ENCODE peak calls at places on chromosomes 3 and 15, in six cellular contexts. J is foreskin fibroblast, B is fibroblast of villous mesenchyme, I is NB4, H is choroid plexus epithelial cell, K is cardiac muscle cell. R is an unnamed sample.
A peak's percentile ranks its signal among the peaks of the same experiment; 100 is the strongest.

GRCh38 chr15:24956131-24956838 is 1.5 kb downstream of the SNRPN start:
- DNase-seq in H (peak; percentile 74), J (peak; percentile 60), I (no peak), B (peak; percentile 74), K (peak; percentile 84), R (peak; percentile 32)

GRCh38 chr3:153379516-153379915 is 217.5 kb downstream of the RAP2B start:
- DNase-seq in K (no peak), B (no peak), H (peak; percentile 29), J (no peak), I (no peak), R (no peak)

GRCh38 chr3:30691249-30691880 is 85.0 kb downstream of the TGFBR2 start:
- DNase-seq in K (no peak), H (no peak), I (no peak), B (no peak), J (no peak), R (no peak)

GRCh38 chr3:189277711-189278110 is 105.9 kb downstream of the TPRG1 start:
- DNase-seq in I (peak; percentile 22), B (no peak), J (no peak), K (peak; percentile 14), H (peak; percentile 19), R (no peak)

GRCh38 chr3:50205719-50206276 is 727 bp downstream of the SLC38A3 start:
- DNase-seq in I (peak; percentile 61), H (peak; percentile 24), K (no peak), B (no peak), J (no peak), R (no peak)

GRCh38 chr3:127016461-127016860 is 33.5 kb downstream of the PLXNA1 start:
- DNase-seq in B (no peak), I (no peak), J (no peak), H (no peak), K (no peak), R (no peak)

GRCh38 chr3:114272271-114272670 is 21.6 kb upstream of the TIGIT start:
- DNase-seq in J (no peak), B (no peak), I (no peak), K (peak; percentile 88), H (peak; percentile 93), R (no peak)

GRCh38 chr15:70545526-70545925 is 217.8 kb downstream of the UACA start:
- DNase-seq in I (no peak), B (no peak), J (no peak), K (no peak), H (no peak), R (no peak)

GRCh38 chr15:88440021-88440420 is 27.2 kb downstream of the MRPL46 start:
- DNase-seq in H (peak; percentile 50), I (peak; percentile 23), J (peak; percentile 29), K (peak; percentile 29), B (peak; percentile 16), R (no peak)

GRCh38 chr3:186640473-186640818 is 247 bp downstream of the FETUB start:
- DNase-seq in K (no peak), I (no peak), J (peak; percentile 31), B (no peak), H (peak; percentile 43), R (no peak)

GRCh38 chr3:139629033-139629432 is 48.7 kb downstream of the NMNAT3 start:
- DNase-seq in I (peak; percentile 38), H (peak; percentile 21), J (no peak), K (peak; percentile 4), B (peak; percentile 14), R (no peak)

GRCh38 chr15:100596792-100597191 is 5.2 kb downstream of the LINS1 start:
- DNase-seq in K (peak; percentile 54), H (no peak), I (no peak), B (peak; percentile 37), J (no peak), R (no peak)

GRCh38 chr3:45321607-45322391 is 66.6 kb upstream of the LARS2 start:
- DNase-seq in B (no peak), I (no peak), J (no peak), H (no peak), K (no peak), R (no peak)

GRCh38 chr3:66437341-66437929 is 63.4 kb downstream of the LRIG1 start:
- DNase-seq in J (no peak), K (no peak), I (no peak), B (no peak), H (no peak), R (no peak)

GRCh38 chr3:23913873-23914743 is 2.7 kb downstream of the NKIRAS1 start:
- DNase-seq in K (no peak), H (no peak), J (no peak), I (no peak), B (no peak), R (no peak)

GRCh38 chr3:134708671-134709070 is 57.8 kb upstream of the KY start:
- DNase-seq in H (no peak), J (no peak), I (no peak), K (no peak), B (no peak), R (no peak)

GRCh38 chr15:77768107-77768506 is 135.4 kb upstream of the LINGO1 start:
- DNase-seq in K (no peak), J (no peak), H (no peak), I (no peak), B (no peak), R (no peak)

GRCh38 chr3:4906107-4906621 is 73.1 kb upstream of the BHLHE40 start:
- DNase-seq in K (peak; percentile 49), H (peak; percentile 82), B (peak; percentile 33), J (no peak), I (no peak), R (no peak)

GRCh38 chr3:195100903-195101591 is 169.9 kb downstream of the XXYLT1 start:
- DNase-seq in B (peak; percentile 77), I (peak; percentile 95), J (no peak), K (peak; percentile 29), H (no peak), R (no peak)

GRCh38 chr3:62556121-62556520 is 182.8 kb upstream of the FEZF2 start:
- DNase-seq in H (no peak), J (no peak), K (no peak), I (no peak), B (no peak), R (no peak)

GRCh38 chr3:62553811-62554210 is 180.5 kb upstream of the FEZF2 start:
- DNase-seq in H (no peak), J (no peak), B (no peak), I (no peak), K (no peak), R (no peak)

GRCh38 chr3:62557450-62557849 is 184.1 kb upstream of the FEZF2 start:
- DNase-seq in H (no peak), B (no peak), K (no peak), I (no peak), J (no peak), R (no peak)

GRCh38 chr3:62551556-62551955 is 178.2 kb upstream of the FEZF2 start:
- DNase-seq in B (no peak), H (no peak), K (no peak), I (no peak), J (no peak), R (no peak)

GRCh38 chr3:62554264-62554799 is 181.0 kb upstream of the FEZF2 start:
- DNase-seq in K (peak; percentile 8), J (no peak), H (peak; percentile 23), B (no peak), I (peak; percentile 4), R (no peak)
- TF ChIP-seq CTCF in K (peak; percentile 28), J (peak; percentile 22), H (peak; percentile 55), B (peak; percentile 35), I (no peak), R (peak; percentile 27)

GRCh38 chr3:51539291-51539891 is 872 bp downstream of the RAD54L2 start:
- DNase-seq in B (peak; percentile 57), H (peak; percentile 60), I (peak; percentile 77), K (peak; percentile 56), J (peak; percentile 75), R (peak; percentile 7)

GRCh38 chr3:51535146-51536019 is 3.1 kb upstream of the RAD54L2 start:
- DNase-seq in B (no peak), K (no peak), J (no peak), I (no peak), H (no peak), R (no peak)

GRCh38 chr3:51544011-51544775 is 5.7 kb downstream of the RAD54L2 start:
- DNase-seq in B (no peak), H (peak; percentile 55), I (no peak), J (no peak), K (peak; percentile 27), R (no peak)

GRCh38 chr3:51538115-51538458 is 432 bp upstream of the RAD54L2 start:
- DNase-seq in B (peak; percentile 17), K (peak; percentile 14), J (no peak), H (peak; percentile 17), I (peak; percentile 14), R (no peak)

DNA sequence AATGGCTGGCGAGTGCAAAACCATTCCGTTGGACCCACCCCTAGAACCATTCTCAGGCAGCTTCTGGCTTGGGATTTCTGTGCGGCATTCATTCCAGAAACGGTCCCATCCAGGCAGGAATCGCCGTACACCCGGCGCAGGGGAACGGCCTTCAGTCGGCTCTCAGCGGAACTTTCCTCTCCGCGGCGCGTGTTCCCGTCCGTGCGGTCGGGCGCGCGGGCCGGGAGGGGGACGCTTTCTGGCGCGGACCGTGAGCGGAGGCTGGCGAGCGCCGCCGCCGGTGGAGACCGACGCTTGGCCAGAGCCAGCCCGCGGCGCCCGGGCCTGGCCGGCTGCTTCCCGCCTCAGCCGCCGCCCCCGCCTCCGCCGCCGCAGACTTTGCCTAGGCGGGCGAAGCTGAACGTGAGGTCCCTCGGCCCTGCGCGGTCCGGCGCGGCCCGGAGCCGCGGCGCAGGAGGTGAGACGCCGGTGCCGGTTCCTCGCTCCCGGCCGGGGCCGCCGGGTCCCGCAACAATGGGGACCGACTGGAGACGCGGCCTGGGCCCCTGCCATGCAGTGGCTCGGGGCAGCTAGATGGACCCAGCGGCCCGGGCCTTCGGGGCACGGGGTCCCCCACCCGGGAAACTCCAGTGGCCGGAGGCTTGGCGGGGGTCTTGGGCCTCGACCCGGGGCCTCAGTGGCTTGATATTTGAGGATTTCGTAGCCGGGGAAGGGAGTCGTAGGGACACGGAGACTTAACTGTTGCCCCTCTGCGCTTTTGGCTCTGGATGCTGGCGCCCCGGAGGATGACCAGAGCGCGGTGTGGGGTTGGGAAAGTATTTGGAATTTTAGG is at the start of gene RAD54L2:
- DNase-seq in I (peak; percentile 88), J (peak; percentile 86), K (peak; percentile 92), B (peak; percentile 85), H (peak; percentile 86), R (peak; percentile 51)
- TF ChIP-seq CTCF in I (no peak), J (no peak), K (peak; percentile 23), B (peak; percentile 18), H (peak; percentile 19), R (no peak)

DNA sequence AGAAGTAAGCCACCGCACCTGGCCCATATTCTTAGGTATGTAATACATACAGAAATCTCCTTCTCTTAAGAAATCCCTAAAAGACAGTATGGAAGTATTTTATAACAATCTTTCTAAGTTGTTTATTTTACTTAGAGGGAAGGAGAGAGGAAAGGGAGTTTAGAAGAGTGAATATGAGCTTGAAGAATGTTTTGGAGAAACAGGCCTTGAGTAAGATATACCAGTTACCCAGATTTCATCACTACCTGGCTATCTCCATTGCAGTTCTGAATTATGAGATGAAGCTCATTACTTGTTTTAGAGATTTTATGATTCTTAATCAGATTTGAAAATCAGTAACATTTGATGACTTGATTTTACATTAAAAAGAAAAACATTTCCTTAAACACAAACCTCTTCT is 71.9 kb downstream of the DCUN1D1 start:
- DNase-seq in H (peak; percentile 40), B (peak; percentile 25), I (no peak), J (no peak), K (no peak), R (peak; percentile 11)
- TF ChIP-seq CTCF in H (no peak), B (no peak), I (no peak), J (no peak), K (no peak), R (no peak)

DNA sequence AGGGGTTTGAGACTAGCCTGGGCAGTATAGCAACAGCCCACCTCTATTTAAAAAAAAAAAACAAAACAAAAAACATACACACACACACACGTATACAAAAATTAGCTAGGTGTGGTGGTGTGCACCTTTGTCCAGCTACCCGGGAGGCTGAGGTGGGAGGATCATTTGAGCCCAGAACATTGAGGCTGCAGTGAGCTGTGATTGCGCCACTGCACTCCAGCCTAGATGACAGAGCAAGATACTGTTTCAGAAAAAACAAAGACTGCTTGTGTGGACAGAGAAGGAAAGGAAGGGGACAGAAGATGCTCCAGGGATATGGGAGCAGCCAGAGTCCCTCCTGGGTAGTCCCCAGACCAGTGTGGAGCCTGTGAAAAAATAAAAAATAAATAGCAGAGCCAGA is 12.9 kb downstream of the TYRO3 start:
- DNase-seq in B (no peak), J (no peak), I (no peak), K (no peak), H (no peak), R (no peak)
- TF ChIP-seq CTCF in B (no peak), J (no peak), I (no peak), K (no peak), H (no peak), R (no peak)